ENCODE peak calls at places on chromosome 14, in ten cellular contexts. Q, N, H, X, I, Z, C, T, D and V are unnamed samples.

GRCh38 chr14:61116369-61116768 is 135.3 kb downstream of the SLC38A6 start:
- DNase-seq in Q (no peak), N (no peak), H (no peak), X (no peak), I (no peak), Z (no peak), C (no peak), T (peak), D (no peak), V (no peak)

GRCh38 chr14:49405291-49405690 is 180.9 kb downstream of the RPS29 start:
- DNase-seq in Q (peak), N (no peak), H (no peak), X (no peak), I (peak), Z (no peak), C (no peak), T (no peak), D (no peak), V (no peak)

GRCh38 chr14:51928568-51928967 is 60.8 kb upstream of the RTRAF start:
- DNase-seq in Q (no peak), N (no peak), H (no peak), X (no peak), I (no peak), Z (no peak), C (no peak), T (no peak), D (no peak), V (no peak)

GRCh38 chr14:54814076-54814475 is 88.5 kb downstream of the GCH1 start:
- DNase-seq in Q (no peak), N (no peak), H (no peak), X (no peak), I (no peak), Z (peak), C (no peak), T (no peak), D (no peak), V (no peak)

GRCh38 chr14:50229646-50230045 is 1.7 kb downstream of the SOS2 start:
- DNase-seq in Q (no peak), N (no peak), H (no peak), X (no peak), I (no peak), Z (no peak), C (no peak), T (no peak), D (no peak), V (no peak)

GRCh38 chr14:89630096-89630829 is 213.2 kb upstream of the FOXN3 start:
- DNase-seq in Q (no peak), N (no peak), H (no peak), X (no peak), I (no peak), Z (no peak), C (no peak), T (no peak), D (no peak), V (no peak)

GRCh38 chr14:68569546-68569908 is 223.3 kb downstream of the ZFP36L1 start:
- DNase-seq in Q (no peak), N (no peak), H (no peak), X (no peak), I (no peak), Z (no peak), C (no peak), T (no peak), D (peak), V (no peak)

GRCh38 chr14:55129086-55129427 is at the start of gene LGALS3:
- DNase-seq in Q (peak), N (no peak), H (peak), X (peak), I (peak), Z (peak), C (peak), T (peak), D (peak), V (peak)

GRCh38 chr14:31886161-31886835 is 190.8 kb upstream of the ARHGAP5 start:
- DNase-seq in Q (no peak), N (no peak), H (no peak), X (no peak), I (no peak), Z (no peak), C (no peak), T (no peak), D (no peak), V (no peak)

GRCh38 chr14:51462706-51463105 is 189.0 kb upstream of the FRMD6 start:
- DNase-seq in Q (no peak), N (no peak), H (no peak), X (no peak), I (no peak), Z (no peak), C (no peak), T (no peak), D (no peak), V (no peak)

GRCh38 chr14:91246051-91246852 is 1.7 kb upstream of the GPR68 start:
- DNase-seq in Q (no peak), N (no peak), H (no peak), X (no peak), I (no peak), Z (no peak), C (no peak), T (no peak), D (no peak), V (no peak)

GRCh38 chr14:24392327-24393098 is 6.3 kb upstream of the NYNRIN start:
- DNase-seq in Q (peak), N (peak), H (no peak), X (peak), I (no peak), Z (no peak), C (no peak), T (no peak), D (no peak), V (no peak)

GRCh38 chr14:31960039-31960438 is 117.1 kb upstream of the ARHGAP5 start:
- DNase-seq in Q (no peak), N (no peak), H (no peak), X (no peak), I (no peak), Z (no peak), C (no peak), T (no peak), D (no peak), V (no peak)

GRCh38 chr14:78316711-78317110 is 146.5 kb downstream of the NRXN3 start:
- DNase-seq in Q (no peak), N (no peak), H (no peak), X (no peak), I (peak), Z (no peak), C (no peak), T (peak), D (no peak), V (no peak)

GRCh38 chr14:68569970-68570409 is 222.9 kb downstream of the ZFP36L1 start:
- DNase-seq in Q (no peak), N (no peak), H (no peak), X (no peak), I (no peak), Z (no peak), C (peak), T (no peak), D (peak), V (peak)

DNA sequence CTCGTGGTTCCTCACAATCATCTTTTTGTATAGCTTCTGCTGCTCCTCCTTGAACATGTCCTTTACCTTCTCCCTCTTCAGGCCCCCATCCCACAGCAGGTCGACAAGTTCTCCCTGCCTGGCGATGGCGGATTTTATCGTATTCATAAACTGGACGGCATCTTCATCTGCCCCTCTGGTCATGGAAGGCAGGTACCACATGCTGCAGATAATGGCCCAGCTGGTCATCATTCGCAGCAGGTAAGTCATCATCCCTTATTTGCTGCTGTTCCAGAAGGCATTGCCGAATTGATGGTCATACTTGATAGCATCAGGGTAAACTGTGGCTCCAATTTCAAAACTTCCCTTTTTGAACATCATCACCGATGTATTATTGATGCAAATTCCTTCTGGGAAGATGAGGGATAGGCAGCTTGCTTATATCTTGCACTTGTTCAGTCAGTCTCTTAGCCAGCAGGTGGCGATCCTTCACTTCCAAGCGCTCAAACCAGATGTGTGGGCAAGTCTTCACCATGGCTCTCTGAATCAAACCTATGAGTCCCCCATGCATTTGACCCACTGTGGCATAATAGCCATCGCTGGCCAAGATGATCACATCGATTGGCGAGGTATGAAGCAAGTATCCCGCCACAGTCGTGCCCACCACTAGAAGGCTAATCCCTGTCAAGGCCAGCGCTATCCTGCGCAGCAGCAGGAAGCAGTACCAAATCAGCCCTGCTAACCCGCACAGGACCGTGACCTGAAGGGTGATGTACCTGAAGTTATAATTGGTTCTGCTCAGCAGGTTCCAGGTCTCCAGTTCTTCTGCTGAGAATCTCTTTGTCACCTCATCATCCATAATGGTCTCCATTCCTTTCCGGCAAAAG is 381.5 kb upstream of the STXBP6 start:
- DNase-seq in Q (no peak), N (no peak), H (no peak), X (no peak), I (peak), Z (no peak), C (peak), T (no peak), D (peak), V (no peak)
- TF ChIP-seq CTCF in Q (no peak), N (no peak), H (no peak), X (no peak), I (peak), Z (no peak), C (no peak), T (no peak), D (no peak), V (no peak)

GRCh38 chr14:100372357-100373048 is 49.4 kb downstream of the SLC25A47 start:
- DNase-seq in Q (no peak), N (no peak), H (no peak), X (no peak), I (no peak), Z (no peak), C (no peak), T (no peak), D (no peak), V (no peak)
- TF ChIP-seq POLR2A in Q (no peak), N (no peak), H (no peak), X (no peak), I (no peak), Z (no peak), C (no peak), T (no peak), D (no peak), V (no peak)

DNA sequence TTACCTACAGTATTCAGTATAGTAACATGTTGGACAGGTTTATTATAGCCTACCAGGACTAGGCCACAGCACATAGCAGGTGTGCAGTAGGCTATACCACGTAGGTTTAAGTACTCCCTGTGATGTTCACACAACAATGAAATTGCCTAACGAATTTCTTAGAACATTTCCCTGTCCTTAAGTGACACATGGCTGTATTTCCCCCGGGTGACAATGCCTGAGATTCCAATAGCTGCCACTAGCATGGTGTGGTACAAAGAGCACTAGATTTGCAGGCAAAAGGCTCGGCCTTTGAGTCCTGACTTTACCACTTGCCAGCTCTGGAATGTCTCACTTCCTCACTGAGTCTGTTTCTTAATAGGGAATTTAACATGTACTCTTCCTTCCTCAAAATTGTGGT is 19.7 kb downstream of the PTPN21 start:
- DNase-seq in Q (no peak), N (no peak), H (no peak), X (no peak), I (no peak), Z (no peak), C (no peak), T (no peak), D (peak), V (no peak)
- TF ChIP-seq CTCF in Q (no peak), N (no peak), H (no peak), X (no peak), I (no peak), Z (no peak), C (no peak), T (no peak), D (peak), V (peak)

GRCh38 chr14:70180718-70181117 is 8.0 kb downstream of the SLC8A3 start:
- DNase-seq in Q (no peak), N (no peak), H (no peak), X (no peak), I (no peak), Z (no peak), C (no peak), T (no peak), D (no peak), V (no peak)
- TF ChIP-seq POLR2A in Q (no peak), N (no peak), H (no peak), X (no peak), I (no peak), Z (no peak), C (no peak), T (no peak), D (no peak), V (no peak)

GRCh38 chr14:70013269-70013873 is 134.2 kb downstream of the SMOC1 start:
- DNase-seq in Q (peak), N (peak), H (no peak), X (peak), I (peak), Z (no peak), C (peak), T (no peak), D (peak), V (no peak)
- TF ChIP-seq CTCF in Q (peak), N (peak), H (no peak), X (peak), I (peak), Z (no peak), C (no peak), T (no peak), D (peak), V (no peak)

GRCh38 chr14:58865520-58866281 is 227.9 kb downstream of the DACT1 start:
- DNase-seq in Q (peak), N (no peak), H (no peak), X (no peak), I (no peak), Z (no peak), C (no peak), T (no peak), D (no peak), V (no peak)
- TF ChIP-seq POLR2A in Q (no peak), N (no peak), H (no peak), X (no peak), I (no peak), Z (no peak), C (no peak), T (no peak), D (no peak), V (no peak)

DNA sequence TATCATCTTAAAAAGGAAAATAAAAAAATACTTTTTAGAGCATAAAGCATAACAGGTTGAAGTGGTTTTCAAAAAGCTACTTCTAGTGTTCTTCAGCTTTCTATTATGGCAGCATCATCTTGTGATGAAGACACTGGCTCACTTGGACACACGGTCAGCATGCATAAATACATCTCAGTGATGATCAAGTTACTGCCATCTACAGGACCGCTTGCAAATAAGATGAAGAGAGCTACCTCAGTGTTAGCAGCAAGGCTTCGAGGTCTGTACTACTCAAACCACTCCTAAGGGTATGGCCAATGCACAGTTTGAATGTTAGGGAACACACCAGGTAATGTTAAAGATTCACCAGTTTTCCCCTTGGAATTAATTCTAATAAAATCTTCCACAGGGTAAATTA is 58.8 kb downstream of the GALC start:
- DNase-seq in Q (peak), N (no peak), H (no peak), X (no peak), I (no peak), Z (no peak), C (no peak), T (no peak), D (no peak), V (no peak)
- TF ChIP-seq CTCF in Q (no peak), N (no peak), H (no peak), X (no peak), I (no peak), Z (no peak), C (no peak), T (no peak), D (no peak), V (no peak)

DNA sequence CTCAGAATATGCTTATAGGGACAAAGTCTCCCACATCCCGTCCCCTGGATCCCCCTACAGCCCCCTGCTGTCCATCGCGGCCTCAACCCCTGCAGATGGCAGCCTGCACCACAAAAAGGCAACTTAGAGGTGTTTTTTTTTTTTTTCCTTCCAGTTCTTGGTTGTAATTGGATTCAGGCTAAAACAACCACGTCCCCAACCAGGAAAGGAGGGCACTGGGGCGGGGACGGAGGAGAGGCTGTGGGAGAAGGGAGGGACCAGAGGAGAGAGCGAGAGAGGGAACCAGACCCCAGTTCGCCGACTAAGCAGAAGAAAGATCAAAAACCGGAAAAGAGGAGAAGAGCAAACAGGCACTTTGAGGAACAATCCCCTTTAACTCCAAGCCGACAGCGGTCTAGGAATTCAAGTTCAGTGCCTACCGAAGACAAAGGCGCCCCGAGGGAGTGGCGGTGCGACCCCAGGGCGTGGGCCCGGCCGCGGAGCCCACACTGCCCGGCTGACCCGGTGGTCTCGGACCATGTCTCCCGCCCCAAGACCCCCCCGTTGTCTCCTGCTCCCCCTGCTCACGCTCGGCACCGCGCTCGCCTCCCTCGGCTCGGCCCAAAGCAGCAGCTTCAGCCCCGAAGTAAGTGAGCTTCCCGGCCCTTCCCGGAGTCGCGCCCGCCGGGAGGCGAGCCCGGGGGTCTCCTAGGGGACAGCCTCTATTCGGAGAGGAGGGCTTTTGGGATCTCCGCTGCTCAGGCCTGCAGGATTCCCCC is at the start of gene MMP14:
- DNase-seq in Q (peak), N (no peak), H (peak), X (no peak), I (peak), Z (no peak), C (peak), T (peak), D (peak), V (no peak)
- TF ChIP-seq POLR2A in Q (peak), N (no peak), H (peak), X (no peak), I (no peak), Z (peak), C (no peak), T (no peak), D (peak), V (peak)